ENCODE peak calls at places on chromosomes 13 and 19, in five cellular contexts. One of them, this sample, is unnamed.

GRCh38 chr13:100275746-100276145 is 186.9 kb downstream of the PCCA start:
- DNase-seq in AG09319: no peak
- DNase-seq in sigmoid colon: no peak
- DNase-seq in astrocyte: no peak
- DNase-seq in esophagus squamous epithelium: no peak
- DNase-seq in this sample: no peak

GRCh38 chr13:29038700-29039099 is 218.6 kb downstream of the MTUS2 start:
- DNase-seq in AG09319: no peak
- DNase-seq in sigmoid colon: no peak
- DNase-seq in astrocyte: no peak
- DNase-seq in esophagus squamous epithelium: no peak
- DNase-seq in this sample: no peak

GRCh38 chr13:42280537-42280936 is 8.6 kb downstream of the AKAP11 start:
- DNase-seq in AG09319: no peak
- DNase-seq in sigmoid colon: no peak
- DNase-seq in astrocyte: no peak
- DNase-seq in esophagus squamous epithelium: no peak
- DNase-seq in this sample: no peak

GRCh38 chr13:98977568-98978270 is at the start of gene DOCK9:
- DNase-seq in AG09319: no peak
- DNase-seq in sigmoid colon: peak
- DNase-seq in astrocyte: peak
- DNase-seq in esophagus squamous epithelium: no peak
- DNase-seq in this sample: no peak

GRCh38 chr19:13796301-13797057 is 1.2 kb downstream of the ZSWIM4 start:
- DNase-seq in AG09319: peak
- DNase-seq in sigmoid colon: peak
- DNase-seq in astrocyte: peak
- DNase-seq in esophagus squamous epithelium: no peak
- DNase-seq in this sample: peak

GRCh38 chr19:55383789-55384575 is at the start of gene TMEM238:
- DNase-seq in AG09319: no peak
- DNase-seq in sigmoid colon: peak
- DNase-seq in astrocyte: peak
- DNase-seq in esophagus squamous epithelium: no peak
- DNase-seq in this sample: peak

GRCh38 chr13:112807653-112808376 is 118.0 kb downstream of the ATP11A start:
- DNase-seq in AG09319: no peak
- DNase-seq in sigmoid colon: peak
- DNase-seq in astrocyte: no peak
- DNase-seq in esophagus squamous epithelium: no peak
- DNase-seq in this sample: no peak

GRCh38 chr19:43499042-43499441 is 5.5 kb downstream of the PHLDB3 start:
- DNase-seq in AG09319: no peak
- DNase-seq in sigmoid colon: no peak
- DNase-seq in astrocyte: no peak
- DNase-seq in esophagus squamous epithelium: no peak
- DNase-seq in this sample: no peak

GRCh38 chr13:58960909-58961308 is 1202.8 kb downstream of the DIAPH3 start:
- DNase-seq in AG09319: no peak
- DNase-seq in sigmoid colon: no peak
- DNase-seq in astrocyte: peak
- DNase-seq in esophagus squamous epithelium: no peak
- DNase-seq in this sample: peak

GRCh38 chr19:16085115-16085514 is 8.8 kb downstream of the TPM4 start:
- DNase-seq in AG09319: no peak
- DNase-seq in sigmoid colon: no peak
- DNase-seq in astrocyte: no peak
- DNase-seq in esophagus squamous epithelium: no peak
- DNase-seq in this sample: no peak

GRCh38 chr13:110711778-110712070 is 1.8 kb upstream of the ING1 start:
- DNase-seq in AG09319: no peak
- DNase-seq in sigmoid colon: no peak
- DNase-seq in astrocyte: no peak
- DNase-seq in esophagus squamous epithelium: no peak
- DNase-seq in this sample: no peak

GRCh38 chr13:97490702-97491307 is 56.8 kb downstream of the RAP2A start:
- DNase-seq in AG09319: no peak
- DNase-seq in sigmoid colon: no peak
- DNase-seq in astrocyte: no peak
- DNase-seq in esophagus squamous epithelium: no peak
- DNase-seq in this sample: no peak

GRCh38 chr13:97542102-97542501 is 108.1 kb downstream of the RAP2A start:
- DNase-seq in AG09319: no peak
- DNase-seq in sigmoid colon: no peak
- DNase-seq in astrocyte: no peak
- DNase-seq in esophagus squamous epithelium: no peak
- DNase-seq in this sample: no peak

GRCh38 chr13:111502957-111503356 is 182.5 kb downstream of the TEX29 start:
- DNase-seq in AG09319: no peak
- DNase-seq in sigmoid colon: no peak
- DNase-seq in astrocyte: no peak
- DNase-seq in esophagus squamous epithelium: no peak
- DNase-seq in this sample: no peak

GRCh38 chr13:23588576-23589141 is 18.4 kb downstream of the TNFRSF19 start:
- DNase-seq in AG09319: no peak
- DNase-seq in sigmoid colon: no peak
- DNase-seq in astrocyte: no peak
- DNase-seq in esophagus squamous epithelium: no peak
- DNase-seq in this sample: no peak

GRCh38 chr19:54572696-54573311 is 786 bp upstream of the LILRA2 start:
- DNase-seq in AG09319: no peak
- DNase-seq in sigmoid colon: no peak
- DNase-seq in astrocyte: no peak
- DNase-seq in esophagus squamous epithelium: no peak
- DNase-seq in this sample: no peak

GRCh38 chr19:13302521-13303270 is 152.5 kb downstream of the IER2 start:
- DNase-seq in AG09319: no peak
- DNase-seq in sigmoid colon: no peak
- DNase-seq in astrocyte: no peak
- DNase-seq in esophagus squamous epithelium: no peak
- DNase-seq in this sample: no peak

GRCh38 chr13:76024151-76024550 is 388.0 kb downstream of the LMO7 start:
- DNase-seq in AG09319: no peak
- DNase-seq in sigmoid colon: no peak
- DNase-seq in astrocyte: no peak
- DNase-seq in esophagus squamous epithelium: no peak
- DNase-seq in this sample: no peak

GRCh38 chr19:35977446-35978222 is 17.4 kb upstream of the SDHAF1 start:
- DNase-seq in AG09319: no peak
- DNase-seq in sigmoid colon: no peak
- DNase-seq in astrocyte: no peak
- DNase-seq in esophagus squamous epithelium: no peak
- DNase-seq in this sample: no peak

GRCh38 chr19:13056052-13056660 is 46.5 kb downstream of the LYL1 start:
- DNase-seq in AG09319: peak
- DNase-seq in sigmoid colon: peak
- DNase-seq in astrocyte: peak
- DNase-seq in esophagus squamous epithelium: no peak
- DNase-seq in this sample: no peak

GRCh38 chr13:104011505-104012270 is 945.5 kb upstream of the SLC10A2 start:
- DNase-seq in AG09319: no peak
- DNase-seq in sigmoid colon: no peak
- DNase-seq in astrocyte: peak
- DNase-seq in esophagus squamous epithelium: no peak
- DNase-seq in this sample: no peak

GRCh38 chr19:35216026-35216832 is 12.3 kb downstream of the FAM187B start:
- DNase-seq in AG09319: no peak
- DNase-seq in sigmoid colon: no peak
- DNase-seq in astrocyte: no peak
- DNase-seq in esophagus squamous epithelium: no peak
- DNase-seq in this sample: no peak

GRCh38 chr19:52896431-52897148 is 845 bp downstream of the ZNF320 start:
- DNase-seq in AG09319: no peak
- DNase-seq in sigmoid colon: no peak
- DNase-seq in astrocyte: peak
- DNase-seq in esophagus squamous epithelium: no peak
- DNase-seq in this sample: peak

GRCh38 chr19:15740785-15741184 is 3.0 kb downstream of the OR10H3 start:
- DNase-seq in AG09319: no peak
- DNase-seq in sigmoid colon: no peak
- DNase-seq in astrocyte: no peak
- DNase-seq in esophagus squamous epithelium: no peak
- DNase-seq in this sample: no peak

GRCh38 chr19:17944301-17944700 is 11.5 kb downstream of the CCDC124 start:
- DNase-seq in AG09319: peak
- DNase-seq in sigmoid colon: peak
- DNase-seq in astrocyte: peak
- DNase-seq in esophagus squamous epithelium: no peak
- DNase-seq in this sample: no peak

GRCh38 chr19:56664511-56664910 is 7.0 kb downstream of the ZNF835 start:
- DNase-seq in AG09319: no peak
- DNase-seq in sigmoid colon: no peak
- DNase-seq in astrocyte: no peak
- DNase-seq in esophagus squamous epithelium: no peak
- DNase-seq in this sample: no peak

GRCh38 chr19:55258476-55258827 is 365 bp downstream of the PPP6R1 start:
- DNase-seq in AG09319: no peak
- DNase-seq in sigmoid colon: no peak
- DNase-seq in astrocyte: peak
- DNase-seq in esophagus squamous epithelium: no peak
- DNase-seq in this sample: peak

GRCh38 chr13:52109096-52109495 is 19.8 kb downstream of the NEK5 start:
- DNase-seq in AG09319: no peak
- DNase-seq in sigmoid colon: no peak
- DNase-seq in astrocyte: no peak
- DNase-seq in esophagus squamous epithelium: no peak
- DNase-seq in this sample: no peak

GRCh38 chr19:6970478-6970877 is 50.8 kb downstream of the MBD3L2B start:
- DNase-seq in AG09319: no peak
- DNase-seq in sigmoid colon: no peak
- DNase-seq in astrocyte: no peak
- DNase-seq in esophagus squamous epithelium: no peak
- DNase-seq in this sample: no peak

GRCh38 chr19:7883105-7883504 is 5.2 kb upstream of the LRRC8E start:
- DNase-seq in AG09319: no peak
- DNase-seq in sigmoid colon: no peak
- DNase-seq in astrocyte: no peak
- DNase-seq in esophagus squamous epithelium: no peak
- DNase-seq in this sample: no peak

GRCh38 chr19:47802521-47803043 is 1.8 kb downstream of the TPRX1 start:
- DNase-seq in AG09319: no peak
- DNase-seq in sigmoid colon: no peak
- DNase-seq in astrocyte: no peak
- DNase-seq in esophagus squamous epithelium: no peak
- DNase-seq in this sample: no peak

GRCh38 chr19:47805313-47805712 is 962 bp upstream of the TPRX1 start:
- DNase-seq in AG09319: no peak
- DNase-seq in sigmoid colon: no peak
- DNase-seq in astrocyte: no peak
- DNase-seq in esophagus squamous epithelium: no peak
- DNase-seq in this sample: no peak

GRCh38 chr19:47801270-47801669 is 3.1 kb downstream of the TPRX1 start:
- DNase-seq in AG09319: no peak
- DNase-seq in sigmoid colon: no peak
- DNase-seq in astrocyte: no peak
- DNase-seq in esophagus squamous epithelium: no peak
- DNase-seq in this sample: no peak

GRCh38 chr19:47806435-47806834 is 2.1 kb upstream of the TPRX1 start:
- DNase-seq in AG09319: no peak
- DNase-seq in sigmoid colon: no peak
- DNase-seq in astrocyte: no peak
- DNase-seq in esophagus squamous epithelium: no peak
- DNase-seq in this sample: no peak
- TF ChIP-seq CTCF in AG09319: no peak
- TF ChIP-seq CTCF in sigmoid colon: no peak
- TF ChIP-seq CTCF in astrocyte: no peak
- TF ChIP-seq CTCF in esophagus squamous epithelium: no peak
- TF ChIP-seq CTCF in this sample: no peak

GRCh38 chr13:107867701-107868661 is 347.4 kb downstream of the LIG4 start:
- DNase-seq in AG09319: no peak
- DNase-seq in sigmoid colon: no peak
- DNase-seq in astrocyte: peak
- DNase-seq in esophagus squamous epithelium: no peak
- DNase-seq in this sample: peak
- TF ChIP-seq CTCF in AG09319: peak
- TF ChIP-seq CTCF in sigmoid colon: no peak
- TF ChIP-seq CTCF in astrocyte: peak
- TF ChIP-seq CTCF in esophagus squamous epithelium: no peak
- TF ChIP-seq CTCF in this sample: no peak

GRCh38 chr19:38100589-38100988 is 123.4 kb downstream of the DPF1 start:
- DNase-seq in AG09319: no peak
- DNase-seq in sigmoid colon: no peak
- DNase-seq in astrocyte: no peak
- DNase-seq in esophagus squamous epithelium: no peak
- DNase-seq in this sample: no peak

GRCh38 chr19:38093587-38093986 is 130.4 kb downstream of the DPF1 start:
- DNase-seq in AG09319: no peak
- DNase-seq in sigmoid colon: no peak
- DNase-seq in astrocyte: no peak
- DNase-seq in esophagus squamous epithelium: no peak
- DNase-seq in this sample: no peak

GRCh38 chr19:38093154-38093553 is 130.9 kb downstream of the DPF1 start:
- DNase-seq in AG09319: no peak
- DNase-seq in sigmoid colon: no peak
- DNase-seq in astrocyte: no peak
- DNase-seq in esophagus squamous epithelium: no peak
- DNase-seq in this sample: no peak

GRCh38 chr19:38099966-38100365 is 124.1 kb downstream of the DPF1 start:
- DNase-seq in AG09319: no peak
- DNase-seq in sigmoid colon: no peak
- DNase-seq in astrocyte: no peak
- DNase-seq in esophagus squamous epithelium: no peak
- DNase-seq in this sample: no peak

GRCh38 chr19:38095411-38096308 is 128.4 kb downstream of the DPF1 start:
- DNase-seq in AG09319: peak
- DNase-seq in sigmoid colon: no peak
- DNase-seq in astrocyte: peak
- DNase-seq in esophagus squamous epithelium: no peak
- DNase-seq in this sample: peak
- TF ChIP-seq CTCF in AG09319: peak
- TF ChIP-seq CTCF in sigmoid colon: peak
- TF ChIP-seq CTCF in astrocyte: peak
- TF ChIP-seq CTCF in esophagus squamous epithelium: peak
- TF ChIP-seq CTCF in this sample: peak

DNA sequence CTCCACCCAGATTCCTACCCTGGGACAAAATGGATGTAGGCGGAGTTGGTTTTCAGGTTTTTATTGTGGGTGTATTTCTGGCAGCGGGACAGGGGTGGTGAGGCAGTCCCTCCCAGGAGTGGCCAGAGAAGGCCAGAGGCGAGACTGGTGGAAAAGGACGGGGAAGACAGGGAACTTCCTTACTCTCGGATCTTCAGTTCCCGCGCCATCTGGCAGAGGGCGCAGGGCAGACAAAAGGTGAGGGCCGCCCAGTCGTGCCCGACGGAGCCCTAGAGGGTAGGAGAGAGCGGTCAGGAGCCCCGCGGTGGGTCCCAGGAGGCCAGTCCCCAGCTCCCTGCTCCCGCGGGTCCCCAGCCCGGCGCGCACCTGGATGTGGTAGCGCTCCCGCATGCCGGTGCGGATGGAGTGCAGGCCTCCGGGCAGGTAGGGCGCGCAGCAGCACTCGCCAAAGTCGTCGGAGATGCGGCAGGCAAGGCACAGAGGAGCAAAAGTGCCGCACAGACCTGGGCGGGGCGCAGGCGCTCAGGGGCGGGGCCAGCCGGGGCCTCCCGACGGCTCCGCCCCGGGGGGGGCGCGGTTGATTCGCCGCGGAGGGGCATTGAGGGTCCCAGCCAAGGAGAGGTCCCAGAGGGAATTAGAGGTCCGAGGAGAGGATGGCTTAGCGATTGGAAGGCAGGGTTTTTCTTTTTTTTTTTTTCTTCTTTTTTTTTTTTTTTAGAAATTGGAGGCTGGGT is 3.0 kb downstream of the CNFN start:
- DNase-seq in AG09319: peak
- DNase-seq in sigmoid colon: peak
- DNase-seq in astrocyte: peak
- DNase-seq in esophagus squamous epithelium: no peak
- DNase-seq in this sample: peak
- TF ChIP-seq CTCF in AG09319: peak
- TF ChIP-seq CTCF in sigmoid colon: peak
- TF ChIP-seq CTCF in astrocyte: no peak
- TF ChIP-seq CTCF in esophagus squamous epithelium: peak
- TF ChIP-seq CTCF in this sample: peak